ENCODE peak calls at places on chromosome 13, in seven cellular contexts. One of them, this sample, is unnamed.

GRCh38 chr13:107450931-107451330 is 764.4 kb downstream of the LIG4 start:
- DNase-seq in A549: no peak
- DNase-seq in mammary epithelial cell: no peak
- DNase-seq in fibroblast of lung: peak; percentile 96
- DNase-seq in HepG2: no peak
- DNase-seq in CD8-positive, alpha-beta memory T cell: no peak
- DNase-seq in body of pancreas: no peak
- DNase-seq in this sample: no peak

GRCh38 chr13:41917641-41918040 is 43.3 kb downstream of the VWA8 start:
- DNase-seq in A549: no peak
- DNase-seq in mammary epithelial cell: peak; percentile 65
- DNase-seq in fibroblast of lung: peak; percentile 87
- DNase-seq in HepG2: no peak
- DNase-seq in CD8-positive, alpha-beta memory T cell: peak; percentile 28
- DNase-seq in body of pancreas: no peak
- DNase-seq in this sample: no peak

GRCh38 chr13:36395280-36395679 is 37.0 kb upstream of the CCNA1 start:
- DNase-seq in A549: peak; percentile 5
- DNase-seq in mammary epithelial cell: peak; percentile 20
- DNase-seq in fibroblast of lung: peak; percentile 81
- DNase-seq in HepG2: peak; percentile 5
- DNase-seq in CD8-positive, alpha-beta memory T cell: no peak
- DNase-seq in body of pancreas: no peak
- DNase-seq in this sample: peak; percentile 50

GRCh38 chr13:43492745-43493144 is 294.0 kb downstream of the ENOX1 start:
- DNase-seq in A549: no peak
- DNase-seq in mammary epithelial cell: no peak
- DNase-seq in fibroblast of lung: no peak
- DNase-seq in HepG2: no peak
- DNase-seq in CD8-positive, alpha-beta memory T cell: no peak
- DNase-seq in body of pancreas: no peak
- DNase-seq in this sample: no peak

GRCh38 chr13:84677836-84678235 is 795.6 kb upstream of the SLITRK1 start:
- DNase-seq in A549: no peak
- DNase-seq in mammary epithelial cell: no peak
- DNase-seq in fibroblast of lung: no peak
- DNase-seq in HepG2: no peak
- DNase-seq in CD8-positive, alpha-beta memory T cell: no peak
- DNase-seq in body of pancreas: no peak
- DNase-seq in this sample: no peak

GRCh38 chr13:66534561-66534960 is 695.6 kb downstream of the PCDH9 start:
- DNase-seq in A549: no peak
- DNase-seq in mammary epithelial cell: no peak
- DNase-seq in fibroblast of lung: peak; percentile 55
- DNase-seq in HepG2: no peak
- DNase-seq in CD8-positive, alpha-beta memory T cell: no peak
- DNase-seq in body of pancreas: no peak
- DNase-seq in this sample: no peak

GRCh38 chr13:32955881-32956594 is 60.2 kb upstream of the KL start:
- DNase-seq in A549: no peak
- DNase-seq in mammary epithelial cell: no peak
- DNase-seq in fibroblast of lung: no peak
- DNase-seq in HepG2: no peak
- DNase-seq in CD8-positive, alpha-beta memory T cell: no peak
- DNase-seq in body of pancreas: no peak
- DNase-seq in this sample: no peak

GRCh38 chr13:50144473-50145160 is 129.4 kb downstream of the KCNRG start:
- DNase-seq in A549: no peak
- DNase-seq in mammary epithelial cell: no peak
- DNase-seq in fibroblast of lung: no peak
- DNase-seq in HepG2: no peak
- DNase-seq in CD8-positive, alpha-beta memory T cell: no peak
- DNase-seq in body of pancreas: no peak
- DNase-seq in this sample: no peak

GRCh38 chr13:44474122-44474910 is 100.7 kb downstream of the SERP2 start:
- DNase-seq in A549: peak; percentile 24
- DNase-seq in mammary epithelial cell: no peak
- DNase-seq in fibroblast of lung: peak; percentile 29
- DNase-seq in HepG2: peak; percentile 3
- DNase-seq in CD8-positive, alpha-beta memory T cell: no peak
- DNase-seq in body of pancreas: no peak
- DNase-seq in this sample: no peak

GRCh38 chr13:111049791-111050538 is 65.1 kb upstream of the ARHGEF7 start:
- DNase-seq in A549: no peak
- DNase-seq in mammary epithelial cell: no peak
- DNase-seq in fibroblast of lung: peak; percentile 50
- DNase-seq in HepG2: no peak
- DNase-seq in CD8-positive, alpha-beta memory T cell: no peak
- DNase-seq in body of pancreas: peak; percentile 31
- DNase-seq in this sample: peak; percentile 51

GRCh38 chr13:30464496-30465351 is 1.0 kb downstream of the HMGB1 start:
- DNase-seq in A549: peak; percentile 22
- DNase-seq in mammary epithelial cell: peak; percentile 78
- DNase-seq in fibroblast of lung: peak; percentile 83
- DNase-seq in HepG2: peak; percentile 65
- DNase-seq in CD8-positive, alpha-beta memory T cell: peak; percentile 81
- DNase-seq in body of pancreas: peak; percentile 73
- DNase-seq in this sample: peak; percentile 90

GRCh38 chr13:109764474-109765292 is 21.7 kb downstream of the IRS2 start:
- DNase-seq in A549: no peak
- DNase-seq in mammary epithelial cell: peak; percentile 59
- DNase-seq in fibroblast of lung: no peak
- DNase-seq in HepG2: no peak
- DNase-seq in CD8-positive, alpha-beta memory T cell: no peak
- DNase-seq in body of pancreas: no peak
- DNase-seq in this sample: no peak

GRCh38 chr13:109764045-109764444 is 22.3 kb downstream of the IRS2 start:
- DNase-seq in A549: no peak
- DNase-seq in mammary epithelial cell: no peak
- DNase-seq in fibroblast of lung: no peak
- DNase-seq in HepG2: no peak
- DNase-seq in CD8-positive, alpha-beta memory T cell: no peak
- DNase-seq in body of pancreas: no peak
- DNase-seq in this sample: no peak

GRCh38 chr13:109760951-109761350 is 25.4 kb downstream of the IRS2 start:
- DNase-seq in A549: no peak
- DNase-seq in mammary epithelial cell: no peak
- DNase-seq in fibroblast of lung: no peak
- DNase-seq in HepG2: no peak
- DNase-seq in CD8-positive, alpha-beta memory T cell: no peak
- DNase-seq in body of pancreas: no peak
- DNase-seq in this sample: no peak

GRCh38 chr13:109761695-109762094 is 24.7 kb downstream of the IRS2 start:
- DNase-seq in A549: no peak
- DNase-seq in mammary epithelial cell: peak; percentile 81
- DNase-seq in fibroblast of lung: no peak
- DNase-seq in HepG2: no peak
- DNase-seq in CD8-positive, alpha-beta memory T cell: no peak
- DNase-seq in body of pancreas: no peak
- DNase-seq in this sample: no peak

DNA sequence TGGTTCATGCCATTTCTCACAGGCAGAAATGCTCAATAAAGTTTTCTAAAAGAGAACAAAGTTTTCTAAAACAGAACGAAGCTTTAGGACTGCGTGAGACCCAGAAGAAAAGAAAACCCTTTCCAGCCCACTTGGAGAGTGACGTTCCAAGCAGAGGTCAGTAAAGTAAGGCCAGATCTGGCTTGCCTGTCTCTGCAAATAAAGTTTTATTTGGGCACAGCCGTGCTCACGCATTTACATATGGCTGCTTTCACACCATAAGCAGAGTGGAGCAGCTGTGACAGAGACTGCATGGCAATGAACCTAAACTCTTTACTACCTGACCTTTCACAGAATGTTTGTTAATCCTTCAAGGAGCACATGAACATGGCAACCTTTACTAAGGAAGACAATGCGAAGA is 23.6 kb downstream of the IRS2 start:
- DNase-seq in A549: no peak
- DNase-seq in mammary epithelial cell: no peak
- DNase-seq in fibroblast of lung: no peak
- DNase-seq in HepG2: no peak
- DNase-seq in CD8-positive, alpha-beta memory T cell: no peak
- DNase-seq in body of pancreas: no peak
- DNase-seq in this sample: no peak
- H3K4me1 ChIP-seq in A549: peaks cover 32% of the 10 kb centered on the region
- H3K4me1 ChIP-seq in mammary epithelial cell: peaks cover 47% of the 10 kb centered on the region
- H3K4me1 ChIP-seq in fibroblast of lung: no peaks in the 10 kb centered on the region
- H3K4me1 ChIP-seq in HepG2: no peaks in the 10 kb centered on the region
- H3K4me1 ChIP-seq in CD8-positive, alpha-beta memory T cell: peaks cover 10% of the 10 kb centered on the region
- H3K4me1 ChIP-seq in body of pancreas: peaks cover 7% of the 10 kb centered on the region
- H3K4me1 ChIP-seq in this sample: no peaks in the 10 kb centered on the region

DNA sequence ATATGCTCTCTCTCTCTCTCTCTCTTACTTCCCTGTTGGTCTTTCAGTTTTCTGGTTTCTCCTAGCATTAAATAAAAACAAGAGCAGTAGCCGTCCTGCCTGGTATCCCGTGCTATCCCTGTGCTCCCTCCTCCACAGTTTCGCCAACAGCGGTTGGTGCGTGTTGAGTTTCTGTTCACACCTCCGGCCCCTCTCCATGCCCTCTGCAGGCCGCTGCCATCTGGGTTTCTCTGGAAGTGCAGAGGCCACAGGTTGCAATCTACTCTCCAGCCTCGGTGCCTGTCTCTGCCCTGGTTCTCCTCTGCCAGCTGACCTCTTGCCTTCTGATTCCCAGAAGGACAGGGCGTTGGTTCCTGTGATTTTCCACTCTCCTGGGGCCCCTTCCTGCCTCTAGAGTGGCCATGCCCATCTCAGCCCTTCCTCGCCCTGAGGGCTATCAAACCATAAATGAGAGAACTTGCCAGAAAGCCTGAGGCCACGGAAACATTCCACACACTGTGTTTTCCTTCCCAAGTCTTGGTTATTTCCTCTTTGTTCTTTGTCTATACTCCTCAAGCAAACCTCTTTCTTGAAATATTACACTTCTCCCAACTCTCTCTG is 146.3 kb downstream of the SHISA2 start:
- DNase-seq in A549: no peak
- DNase-seq in mammary epithelial cell: no peak
- DNase-seq in fibroblast of lung: no peak
- DNase-seq in HepG2: no peak
- DNase-seq in CD8-positive, alpha-beta memory T cell: no peak
- DNase-seq in body of pancreas: no peak
- DNase-seq in this sample: peak; percentile 15
- H3K4me1 ChIP-seq in A549: no peaks in the 10 kb centered on the region
- H3K4me1 ChIP-seq in mammary epithelial cell: peaks cover 20% of the 10 kb centered on the region
- H3K4me1 ChIP-seq in fibroblast of lung: no peaks in the 10 kb centered on the region
- H3K4me1 ChIP-seq in HepG2: no peaks in the 10 kb centered on the region
- H3K4me1 ChIP-seq in CD8-positive, alpha-beta memory T cell: peaks cover 51% of the 10 kb centered on the region
- H3K4me1 ChIP-seq in body of pancreas: no peaks in the 10 kb centered on the region
- H3K4me1 ChIP-seq in this sample: no peaks in the 10 kb centered on the region

DNA sequence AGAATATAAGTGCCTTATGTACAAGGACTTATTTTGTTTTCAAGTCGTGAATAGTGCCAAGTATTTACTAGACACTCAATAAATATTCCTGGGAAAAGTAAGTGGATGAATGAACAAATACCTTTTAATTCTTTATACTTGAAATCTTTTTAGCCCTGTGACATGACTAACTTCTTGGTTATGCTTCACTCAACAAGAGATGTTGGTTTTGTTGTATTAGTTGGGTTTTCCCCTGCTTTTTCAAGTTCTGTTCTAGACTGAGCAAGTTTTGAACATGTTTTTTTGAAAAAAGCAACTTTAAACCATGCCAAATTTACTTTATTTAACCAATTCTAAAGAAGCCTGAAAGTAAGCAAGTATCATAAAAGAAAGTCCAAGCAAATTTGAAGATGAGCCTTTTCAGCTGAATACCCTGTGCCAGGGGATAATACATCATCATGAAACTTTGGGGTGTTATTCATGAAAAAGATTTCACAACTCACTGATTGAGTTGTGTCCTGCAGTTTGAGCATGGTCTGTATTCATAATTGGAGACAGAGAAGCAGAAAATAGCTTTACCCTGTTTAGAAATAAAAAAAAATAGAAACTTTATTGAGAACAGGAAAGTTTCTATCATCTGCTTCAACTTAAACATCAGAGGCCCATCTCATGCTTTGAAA is 11.1 kb downstream of the LMO7 start:
- DNase-seq in A549: no peak
- DNase-seq in mammary epithelial cell: peak; percentile 43
- DNase-seq in fibroblast of lung: no peak
- DNase-seq in HepG2: no peak
- DNase-seq in CD8-positive, alpha-beta memory T cell: no peak
- DNase-seq in body of pancreas: no peak
- DNase-seq in this sample: no peak
- H3K4me1 ChIP-seq in A549: no peaks in the 10 kb centered on the region
- H3K4me1 ChIP-seq in mammary epithelial cell: no peaks in the 10 kb centered on the region
- H3K4me1 ChIP-seq in fibroblast of lung: peaks cover 5% of the 10 kb centered on the region
- H3K4me1 ChIP-seq in HepG2: no peaks in the 10 kb centered on the region
- H3K4me1 ChIP-seq in CD8-positive, alpha-beta memory T cell: no peaks in the 10 kb centered on the region
- H3K4me1 ChIP-seq in body of pancreas: no peaks in the 10 kb centered on the region
- H3K4me1 ChIP-seq in this sample: no peaks in the 10 kb centered on the region

GRCh38 chr13:40345149-40345514 is 321.3 kb downstream of the FOXO1 start:
- DNase-seq in A549: no peak
- DNase-seq in mammary epithelial cell: no peak
- DNase-seq in fibroblast of lung: no peak
- DNase-seq in HepG2: no peak
- DNase-seq in CD8-positive, alpha-beta memory T cell: no peak
- DNase-seq in body of pancreas: no peak
- DNase-seq in this sample: no peak

GRCh38 chr13:40342461-40342860 is 324.0 kb downstream of the FOXO1 start:
- DNase-seq in A549: no peak
- DNase-seq in mammary epithelial cell: no peak
- DNase-seq in fibroblast of lung: no peak
- DNase-seq in HepG2: no peak
- DNase-seq in CD8-positive, alpha-beta memory T cell: no peak
- DNase-seq in body of pancreas: no peak
- DNase-seq in this sample: no peak

GRCh38 chr13:40342901-40343300 is 323.5 kb downstream of the FOXO1 start:
- DNase-seq in A549: no peak
- DNase-seq in mammary epithelial cell: no peak
- DNase-seq in fibroblast of lung: no peak
- DNase-seq in HepG2: no peak
- DNase-seq in CD8-positive, alpha-beta memory T cell: no peak
- DNase-seq in body of pancreas: no peak
- DNase-seq in this sample: no peak

GRCh38 chr13:40344270-40345148 is 321.9 kb downstream of the FOXO1 start:
- DNase-seq in A549: no peak
- DNase-seq in mammary epithelial cell: no peak
- DNase-seq in fibroblast of lung: peak; percentile 89
- DNase-seq in HepG2: peak; percentile 43
- DNase-seq in CD8-positive, alpha-beta memory T cell: no peak
- DNase-seq in body of pancreas: no peak
- DNase-seq in this sample: no peak

DNA sequence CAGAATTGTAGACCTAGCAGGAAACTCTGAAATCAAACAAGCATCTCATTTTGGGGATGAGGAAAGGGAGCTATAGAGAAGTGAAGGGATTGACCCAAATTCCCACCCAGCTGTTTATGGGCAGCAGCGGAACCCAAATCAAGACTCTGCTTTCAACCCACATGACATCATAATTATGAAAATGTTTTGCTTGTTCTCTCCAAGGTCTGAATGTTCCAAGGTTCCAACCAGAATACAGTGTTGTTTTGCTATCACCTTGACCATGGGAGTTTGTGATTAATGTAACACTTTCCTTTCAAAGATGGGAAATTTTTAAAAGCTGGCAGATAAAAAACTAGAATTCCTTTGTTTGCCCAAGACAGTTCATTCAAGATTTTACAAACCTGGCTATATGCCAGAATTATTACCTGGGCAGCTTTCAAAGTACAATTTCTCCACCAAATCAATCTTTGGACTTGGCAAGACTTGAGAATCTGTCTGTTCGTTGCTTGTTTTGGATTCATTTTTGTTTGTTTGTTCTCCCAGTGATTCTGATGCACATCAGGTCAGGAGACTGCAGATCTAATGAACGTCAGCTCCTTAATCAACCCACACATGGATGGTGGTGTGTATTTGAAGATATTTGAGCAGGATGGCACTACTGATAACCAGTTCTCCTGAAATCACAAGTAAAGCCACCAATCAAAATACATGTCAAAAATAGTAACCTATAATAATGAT is 322.7 kb downstream of the FOXO1 start:
- DNase-seq in A549: no peak
- DNase-seq in mammary epithelial cell: no peak
- DNase-seq in fibroblast of lung: peak; percentile 23
- DNase-seq in HepG2: no peak
- DNase-seq in CD8-positive, alpha-beta memory T cell: no peak
- DNase-seq in body of pancreas: no peak
- DNase-seq in this sample: no peak
- H3K4me1 ChIP-seq in A549: no peaks in the 10 kb centered on the region
- H3K4me1 ChIP-seq in mammary epithelial cell: no peaks in the 10 kb centered on the region
- H3K4me1 ChIP-seq in fibroblast of lung: no peaks in the 10 kb centered on the region
- H3K4me1 ChIP-seq in HepG2: peaks cover 73% of the 10 kb centered on the region
- H3K4me1 ChIP-seq in CD8-positive, alpha-beta memory T cell: no peaks in the 10 kb centered on the region
- H3K4me1 ChIP-seq in body of pancreas: peaks cover 51% of the 10 kb centered on the region
- H3K4me1 ChIP-seq in this sample: peaks cover 21% of the 10 kb centered on the region

This sample was measured in hepatocyte.